ENCODE peak calls at places on chromosomes 12 and 14, in six cellular contexts. K is dorsolateral prefrontal cortex, R is neural progenitor cell, J is neural crest cell, I is lung, N is GM10248. V is an unnamed sample.

GRCh38 chr14:104105071-104105821 is 19.7 kb downstream of the ASPG start:
- DNase-seq in K (no peak), R (no peak), J (no peak), I (no peak), N (no peak), V (no peak)

GRCh38 chr12:53653595-53653994 is 22.3 kb downstream of the ATP5MC2 start:
- DNase-seq in K (no peak), R (no peak), J (no peak), I (no peak), N (no peak), V (no peak)

GRCh38 chr12:102302553-102302952 is 104.9 kb upstream of the PMCH start:
- DNase-seq in K (no peak), R (no peak), J (no peak), I (no peak), N (no peak), V (no peak)

GRCh38 chr12:130224613-130225012 is 62.3 kb downstream of the FZD10 start:
- DNase-seq in K (no peak), R (no peak), J (no peak), I (no peak), N (no peak), V (no peak)

GRCh38 chr12:54277823-54278276 is 2.1 kb downstream of the CBX5 start:
- DNase-seq in K (no peak), R (no peak), J (no peak), I (no peak), N (no peak), V (no peak)

GRCh38 chr12:49346659-49347306 is at the start of gene DNAJC22:
- DNase-seq in K (no peak), R (peak; percentile 74), J (no peak), I (no peak), N (peak; percentile 71), V (peak; percentile 67)

GRCh38 chr14:30283822-30284446 is 275.0 kb upstream of the G2E3 start:
- DNase-seq in K (no peak), R (peak; percentile 70), J (peak; percentile 50), I (no peak), N (peak; percentile 16), V (no peak)

GRCh38 chr12:92702754-92703679 is at the start of gene PLEKHG7:
- DNase-seq in K (no peak), R (no peak), J (no peak), I (no peak), N (peak; percentile 83), V (no peak)

GRCh38 chr14:97458302-97459137 is 661.3 kb downstream of the VRK1 start:
- DNase-seq in K (no peak), R (peak; percentile 57), J (peak; percentile 32), I (no peak), N (peak; percentile 15), V (no peak)

GRCh38 chr12:75020068-75020557 is 189.5 kb downstream of the KCNC2 start:
- DNase-seq in K (no peak), R (no peak), J (no peak), I (no peak), N (no peak), V (no peak)

GRCh38 chr12:94659531-94659930 is 9.2 kb upstream of the TMCC3 start:
- DNase-seq in K (no peak), R (no peak), J (no peak), I (no peak), N (no peak), V (no peak)

GRCh38 chr12:3658327-3659163 is 94.4 kb downstream of the CRACR2A start:
- DNase-seq in K (no peak), R (peak; percentile 76), J (peak; percentile 53), I (no peak), N (peak; percentile 37), V (no peak)

GRCh38 chr12:129145381-129145780 is 292.1 kb downstream of the GLT1D1 start:
- DNase-seq in K (peak; percentile 20), R (no peak), J (no peak), I (no peak), N (no peak), V (no peak)

GRCh38 chr12:67981236-67982164 is 7.7 kb upstream of the IFNG-AS1 start:
- DNase-seq in K (no peak), R (no peak), J (no peak), I (no peak), N (no peak), V (no peak)

GRCh38 chr12:22979854-22980253 is 354.9 kb downstream of the ETNK1 start:
- DNase-seq in K (no peak), R (peak; percentile 13), J (no peak), I (no peak), N (no peak), V (no peak)

GRCh38 chr14:99256483-99256874 is 15.5 kb downstream of the BCL11B start:
- DNase-seq in K (no peak), R (no peak), J (no peak), I (no peak), N (no peak), V (no peak)

GRCh38 chr12:22982635-22983034 is 357.7 kb downstream of the ETNK1 start:
- DNase-seq in K (no peak), R (no peak), J (no peak), I (no peak), N (no peak), V (no peak)

DNA sequence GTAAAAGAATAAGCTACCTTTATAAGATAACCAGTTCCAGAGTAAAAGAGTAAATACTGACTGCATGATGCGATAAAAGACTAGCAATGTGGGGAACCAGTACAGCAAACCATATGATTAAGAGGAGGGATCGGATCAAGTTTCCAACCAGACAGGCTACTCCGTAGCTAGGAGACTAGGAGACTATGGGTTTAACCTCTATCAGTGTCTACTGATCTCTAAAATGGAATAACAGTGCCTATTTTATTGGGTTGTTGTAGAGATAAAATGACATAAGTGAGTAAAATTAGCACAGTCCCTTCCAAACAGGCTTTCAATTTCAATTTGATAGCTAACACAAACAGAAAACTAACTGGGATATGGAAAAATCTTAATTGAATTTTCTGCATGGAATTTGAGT is 76.0 kb downstream of the PAWR start:
- DNase-seq in K (no peak), R (no peak), J (no peak), I (no peak), N (no peak), V (no peak)
- TF ChIP-seq CTCF in K (no peak), R (no peak), J (no peak), I (no peak), N (no peak), V (no peak)

GRCh38 chr14:75088566-75089373 is 19.3 kb downstream of the ZC2HC1C start:
- DNase-seq in K (peak; percentile 10), R (peak; percentile 87), J (peak; percentile 61), I (peak; percentile 49), N (peak; percentile 49), V (no peak)

GRCh38 chr14:75088153-75088552 is 18.7 kb downstream of the ZC2HC1C start:
- DNase-seq in K (no peak), R (peak; percentile 6), J (no peak), I (no peak), N (no peak), V (no peak)

GRCh38 chr14:75081835-75082234 is 12.4 kb downstream of the ZC2HC1C start:
- DNase-seq in K (no peak), R (no peak), J (no peak), I (no peak), N (no peak), V (no peak)

GRCh38 chr14:75083271-75083670 is 13.8 kb downstream of the ZC2HC1C start:
- DNase-seq in K (no peak), R (no peak), J (no peak), I (no peak), N (no peak), V (no peak)

DNA sequence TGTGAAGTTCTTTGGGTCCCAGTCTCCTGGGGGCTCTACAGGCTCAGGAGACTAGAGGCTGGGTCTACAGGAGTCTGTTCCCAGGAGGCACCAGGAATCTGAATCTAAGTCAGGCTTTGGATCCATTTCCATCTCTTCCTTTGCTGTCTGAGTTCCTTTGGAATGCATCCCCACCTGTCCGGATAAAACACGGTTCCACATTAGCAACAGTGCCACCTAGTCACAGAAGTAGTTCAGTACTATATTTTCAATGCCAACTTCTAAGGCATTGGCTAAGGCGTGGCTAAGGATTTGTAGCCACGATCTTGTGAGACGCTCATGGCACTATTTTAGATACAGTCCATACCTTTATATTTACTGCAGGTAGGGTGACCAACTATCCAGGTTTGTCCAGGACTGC is 15.1 kb downstream of the ZC2HC1C start:
- DNase-seq in K (no peak), R (no peak), J (no peak), I (no peak), N (no peak), V (no peak)
- TF ChIP-seq CTCF in K (no peak), R (peak; percentile 19), J (no peak), I (no peak), N (no peak), V (no peak)

DNA sequence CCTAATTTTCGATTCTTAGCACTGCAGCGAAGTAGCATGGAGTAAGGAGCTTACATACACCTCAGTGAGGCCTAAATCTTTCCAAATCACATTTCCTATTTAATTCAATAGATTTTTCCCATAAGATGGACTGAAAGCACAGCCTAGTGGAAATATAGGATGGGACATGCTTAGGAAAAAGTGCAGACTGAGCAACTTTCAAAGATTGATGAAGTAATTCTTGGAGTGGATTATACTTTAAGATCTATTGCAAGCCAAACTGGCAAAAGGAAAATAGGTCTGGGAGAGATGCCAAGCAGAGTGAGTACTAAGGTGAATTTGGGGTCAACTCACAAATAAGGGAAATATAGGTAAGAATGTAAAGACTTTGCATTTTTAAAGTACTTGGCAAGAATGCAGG is 170.3 kb upstream of the FOXG1 start:
- DNase-seq in K (no peak), R (no peak), J (no peak), I (no peak), N (no peak), V (no peak)
- TF ChIP-seq CTCF in K (no peak), R (peak; percentile 12), J (no peak), I (no peak), N (no peak), V (peak; percentile 26)

GRCh38 chr12:388547-389137 is 478 bp downstream of the KDM5A start:
- DNase-seq in K (peak; percentile 16), R (peak; percentile 74), J (no peak), I (peak; percentile 34), N (peak; percentile 26), V (no peak)

GRCh38 chr12:386651-387050 is 2.5 kb downstream of the KDM5A start:
- DNase-seq in K (no peak), R (no peak), J (no peak), I (no peak), N (no peak), V (no peak)

GRCh38 chr12:388012-388411 is 1.1 kb downstream of the KDM5A start:
- DNase-seq in K (no peak), R (no peak), J (no peak), I (no peak), N (no peak), V (no peak)

DNA sequence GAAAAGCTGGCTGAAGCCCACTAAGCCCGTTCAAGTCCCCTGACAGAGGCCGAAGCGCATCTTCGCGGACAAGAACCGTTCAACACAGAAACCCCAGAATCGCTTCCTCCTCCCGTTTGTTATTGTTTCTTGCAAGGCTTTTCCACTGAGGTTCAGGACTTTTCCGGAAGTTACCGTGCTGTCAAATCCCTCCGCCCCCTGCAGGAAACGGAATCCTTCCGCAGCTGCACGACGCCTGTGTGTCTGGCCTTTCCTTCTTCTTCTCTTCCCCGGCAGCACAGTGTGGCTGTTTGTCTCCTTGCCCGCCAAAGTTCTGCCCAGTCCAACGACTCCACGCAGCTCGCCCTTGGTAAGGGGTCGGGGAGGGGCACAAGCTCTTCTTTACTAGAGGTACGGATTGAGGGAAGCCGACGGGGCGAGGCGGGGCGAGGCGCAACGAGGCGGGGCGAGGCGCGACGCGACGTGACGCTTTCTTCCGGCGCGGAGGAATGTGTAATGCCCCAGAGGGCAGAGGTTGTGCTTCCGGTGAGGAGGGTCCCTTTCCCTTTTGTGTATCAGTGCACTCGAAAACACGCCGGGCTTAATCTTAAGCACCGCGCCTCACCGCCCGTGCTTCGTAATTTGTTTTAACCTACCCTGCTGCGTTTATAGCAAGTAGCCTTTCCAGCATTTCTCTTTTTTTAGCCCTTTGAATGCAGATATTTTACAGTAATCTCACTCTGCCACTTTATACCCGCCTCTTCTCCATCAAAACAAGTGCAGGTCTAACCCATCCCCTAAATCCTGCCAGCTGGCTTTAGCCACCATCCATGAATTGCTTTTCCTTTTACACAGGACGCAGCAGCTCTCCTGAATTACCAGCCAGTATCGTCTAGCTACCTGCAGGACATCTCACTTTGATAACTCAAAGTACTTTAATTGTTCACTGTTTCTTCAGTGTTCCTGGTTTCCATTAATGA is at the start of gene KDM5A:
- DNase-seq in K (peak; percentile 92), R (peak; percentile 97), J (peak; percentile 88), I (peak; percentile 93), N (peak; percentile 92), V (peak; percentile 93)
- TF ChIP-seq CTCF in K (no peak), R (no peak), J (no peak), I (no peak), N (no peak), V (no peak)